ENCODE peak calls at places on chromosome 20, in nine cellular contexts. X is Panc1; M is A673; L is uterus; F is A549; Y is CD8-positive, alpha-beta memory T cell; D is heart right ventricle; T is esophagus muscularis mucosa; U is CD4-positive, alpha-beta memory T cell. Q is an unnamed sample.

GRCh38 chr20:45318386-45318939 is 10.4 kb upstream of the MATN4 start:
- DNase-seq in F (no peak), Y (no peak), D (no peak), L (no peak), U (no peak), M (no peak), X (no peak), T (no peak), Q (no peak)

GRCh38 chr20:18567739-18568091 is 483 bp downstream of the SMIM26 start:
- DNase-seq in F (no peak), L (no peak), U (no peak), X (no peak), Y (no peak), M (no peak), D (no peak), T (no peak), Q (no peak)

GRCh38 chr20:17710379-17711305 is 10.9 kb downstream of the BANF2 start:
- DNase-seq in F (no peak), L (peak; percentile 37), M (no peak), T (no peak), U (no peak), X (no peak), Y (no peak), D (no peak), Q (no peak)

GRCh38 chr20:4156411-4156810 is 141.1 kb upstream of the RNF24 start:
- DNase-seq in D (no peak), U (no peak), T (no peak), X (no peak), F (no peak), Y (no peak), L (no peak), M (no peak), Q (no peak)

GRCh38 chr20:12458241-12458640 is 540.5 kb downstream of the BTBD3 start:
- DNase-seq in L (no peak), F (no peak), D (no peak), X (no peak), M (no peak), Y (no peak), T (no peak), U (no peak), Q (no peak)

GRCh38 chr20:23603321-23603720 is 2.4 kb downstream of the CST9 start:
- DNase-seq in T (peak; percentile 82), L (no peak), M (no peak), Y (no peak), U (no peak), X (no peak), D (no peak), F (no peak), Q (no peak)

GRCh38 chr20:1282966-1283365 is 16.9 kb downstream of the SNPH start:
- DNase-seq in T (no peak), M (no peak), F (no peak), Y (no peak), L (no peak), X (no peak), D (no peak), U (no peak), Q (no peak)

GRCh38 chr20:25496968-25497401 is 88.3 kb downstream of the NINL start:
- DNase-seq in T (no peak), D (no peak), U (no peak), M (no peak), F (no peak), X (peak; percentile 64), L (no peak), Y (no peak), Q (no peak)

GRCh38 chr20:46963758-46964181 is 69.1 kb downstream of the EYA2 start:
- DNase-seq in M (no peak), T (no peak), L (no peak), U (no peak), F (no peak), Y (no peak), D (no peak), X (no peak), Q (no peak)

GRCh38 chr20:40978761-40979160 is 49.9 kb upstream of the TOP1 start:
- DNase-seq in U (no peak), F (no peak), X (no peak), Y (no peak), M (no peak), D (no peak), T (peak; percentile 74), L (no peak), Q (no peak)

GRCh38 chr20:46636981-46637860 is 14.0 kb downstream of the SLC13A3 start:
- DNase-seq in L (no peak), X (no peak), T (peak; percentile 45), D (no peak), U (no peak), Y (no peak), M (no peak), F (no peak), Q (no peak)

GRCh38 chr20:45111285-45111684 is 3.7 kb downstream of the WFDC5 start:
- DNase-seq in Y (no peak), X (no peak), L (no peak), D (no peak), M (no peak), F (no peak), U (no peak), T (no peak), Q (no peak)

GRCh38 chr20:14337400-14338171 is at the start of gene FLRT3:
- DNase-seq in L (peak; percentile 69), X (peak; percentile 78), U (no peak), M (peak; percentile 88), T (peak; percentile 93), F (peak; percentile 97), D (peak; percentile 26), Y (no peak), Q (peak; percentile 89)

GRCh38 chr20:5491463-5491862 is 174.7 kb upstream of the PROKR2 start:
- DNase-seq in X (no peak), Y (no peak), U (no peak), M (no peak), F (no peak), L (no peak), D (no peak), T (no peak), Q (no peak)

GRCh38 chr20:11982958-11983470 is 65.3 kb downstream of the BTBD3 start:
- DNase-seq in L (no peak), D (no peak), Y (no peak), U (no peak), T (no peak), M (no peak), F (no peak), X (no peak), Q (no peak)

GRCh38 chr20:7667194-7667593 is 273.1 kb downstream of the HAO1 start:
- DNase-seq in X (no peak), D (no peak), L (no peak), U (no peak), Y (no peak), T (no peak), M (no peak), F (peak; percentile 26), Q (no peak)

GRCh38 chr20:58065508-58066361 is 162.7 kb downstream of the ANKRD60 start:
- DNase-seq in U (no peak), F (no peak), L (no peak), Y (no peak), T (peak; percentile 60), X (no peak), D (no peak), M (no peak), Q (no peak)

GRCh38 chr20:56032251-56032650 is 26.9 kb upstream of the CBLN4 start:
- DNase-seq in F (peak; percentile 42), X (no peak), T (no peak), M (peak; percentile 0), Y (no peak), D (no peak), L (no peak), U (no peak), Q (no peak)

GRCh38 chr20:46568570-46569129 is 18.2 kb upstream of the OCSTAMP start:
- DNase-seq in L (peak; percentile 72), F (no peak), T (no peak), Y (no peak), X (no peak), M (peak; percentile 78), U (no peak), D (peak; percentile 92), Q (no peak)

GRCh38 chr20:62707981-62708521 is 585 bp upstream of the NTSR1 start:
- DNase-seq in U (no peak), F (peak; percentile 44), Y (no peak), X (no peak), M (peak; percentile 73), D (peak; percentile 5), L (no peak), T (no peak), Q (no peak)
- H3K4me3 ChIP-seq in U (peak overlapping the region; percentile 6), F (peak overlapping the region; percentile 28), Y (no peak overlapping the region), X (peak overlapping the region; percentile 55), M (peak overlapping the region; percentile 60), D (no peak overlapping the region), L (no peak overlapping the region), T (peak overlapping the region; percentile 30), Q (no peak overlapping the region)

GRCh38 chr20:39850821-39851330 is 838.2 kb downstream of the MAFB start:
- DNase-seq in U (no peak), L (no peak), M (peak; percentile 54), X (no peak), Y (no peak), F (no peak), T (no peak), D (peak; percentile 9), Q (no peak)
- H3K27ac ChIP-seq in U (no peak overlapping the region), L (peak overlapping the region; percentile 56), M (no peak overlapping the region), X (no peak overlapping the region), Y (no peak overlapping the region), F (no peak overlapping the region), T (peak overlapping the region; percentile 68), D (no peak overlapping the region), Q (no peak overlapping the region)

DNA sequence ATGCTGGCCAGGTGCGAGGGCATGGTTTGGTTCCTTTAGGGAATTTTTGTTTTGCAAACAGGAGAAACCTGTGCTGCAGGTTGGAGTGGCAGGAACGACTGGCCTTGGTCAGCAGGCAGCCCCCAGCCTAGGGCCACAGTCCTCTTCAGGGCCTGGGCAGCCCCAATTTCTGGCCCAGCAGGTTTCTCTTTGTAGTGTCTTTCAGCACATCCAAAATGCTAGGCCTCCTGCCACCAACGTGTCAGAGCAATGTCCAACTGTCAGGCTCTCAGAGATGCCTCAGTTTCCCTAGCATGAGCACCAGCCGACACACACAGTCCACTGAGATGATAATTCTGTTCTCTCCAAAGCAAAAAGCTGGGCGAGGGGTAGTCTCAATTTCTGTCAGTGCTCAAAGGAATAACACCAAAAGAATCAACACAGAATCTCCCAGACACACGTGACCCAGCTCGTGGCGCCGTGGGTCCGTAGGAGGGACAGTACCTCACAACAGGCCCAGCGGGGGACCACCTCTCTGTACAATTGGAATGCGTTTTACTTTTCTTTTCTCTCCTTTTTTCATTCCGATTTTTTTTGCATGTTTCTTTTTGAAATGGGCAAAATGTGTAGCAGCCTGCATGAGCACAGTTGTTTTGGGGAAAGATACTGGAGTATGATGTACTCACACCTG is 125.9 kb downstream of the TAF4 start:
- DNase-seq in D (no peak), M (no peak), F (no peak), L (no peak), Y (no peak), X (no peak), U (no peak), T (no peak), Q (no peak)
- H3K4me3 ChIP-seq in D (no peak overlapping the region), M (no peak overlapping the region), F (no peak overlapping the region), L (no peak overlapping the region), Y (no peak overlapping the region), X (no peak overlapping the region), U (no peak overlapping the region), T (no peak overlapping the region), Q (no peak overlapping the region)

DNA sequence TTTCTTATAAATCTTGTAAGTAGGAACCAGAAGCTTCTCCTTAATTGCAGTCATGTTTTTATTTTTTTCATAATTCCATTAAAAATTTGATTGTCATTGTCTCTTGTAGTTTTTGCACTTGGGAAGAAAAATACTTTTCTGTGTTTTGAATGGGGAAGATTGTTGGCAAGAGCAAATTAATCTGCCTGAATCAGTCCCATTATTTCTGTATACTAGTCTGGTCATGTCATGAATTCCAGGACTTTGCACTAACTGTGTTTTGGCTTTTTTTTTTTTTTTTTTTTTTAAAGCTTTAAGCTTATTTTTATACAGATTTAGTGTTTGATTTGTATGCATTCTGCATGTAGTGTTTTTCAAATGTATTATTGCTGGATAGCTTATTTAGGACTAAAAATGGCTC is 47.6 kb downstream of the RALGAPB start:
- DNase-seq in Y (no peak), T (no peak), M (no peak), F (no peak), L (no peak), D (no peak), X (no peak), U (no peak), Q (no peak)
- H3K27ac ChIP-seq in Y (no peak overlapping the region), T (no peak overlapping the region), M (no peak overlapping the region), F (no peak overlapping the region), L (no peak overlapping the region), D (no peak overlapping the region), X (no peak overlapping the region), U (no peak overlapping the region), Q (no peak overlapping the region)